ENCODE peak calls at places on chromosomes 13 and 19, in six cellular contexts. V, F, H, C, Y and T are unnamed samples.

GRCh38 chr13:44300895-44301638 is 72.6 kb upstream of the SERP2 start:
- DNase-seq in C (peak; percentile 32), H (peak; percentile 53), V (no peak), Y (no peak), F (no peak), T (peak; percentile 75)

GRCh38 chr19:988510-988909 is 4.4 kb downstream of the WDR18 start:
- DNase-seq in V (no peak), F (no peak), C (no peak), H (no peak), Y (no peak), T (no peak)

GRCh38 chr19:53912653-53913052 is 3.6 kb downstream of the CACNG7 start:
- DNase-seq in F (no peak), C (no peak), V (no peak), Y (no peak), H (no peak), T (no peak)

GRCh38 chr19:31527443-31527842 is 178.2 kb upstream of the TSHZ3 start:
- DNase-seq in F (no peak), H (no peak), V (no peak), C (no peak), Y (no peak), T (no peak)

GRCh38 chr19:1651548-1652394 is 644 bp downstream of the TCF3 start:
- DNase-seq in F (no peak), V (peak; percentile 31), Y (no peak), H (no peak), C (peak; percentile 37), T (peak; percentile 82)

GRCh38 chr19:35099155-35099896 is 16.3 kb upstream of the FXYD3 start:
- DNase-seq in H (no peak), C (no peak), Y (no peak), V (no peak), F (no peak), T (no peak)

GRCh38 chr19:1627194-1627593 is 21.9 kb upstream of the UQCR11 start:
- DNase-seq in C (no peak), Y (no peak), F (no peak), V (no peak), H (no peak), T (no peak)

GRCh38 chr19:34560229-34560628 is 78.7 kb downstream of the WTIP start:
- DNase-seq in Y (no peak), V (no peak), H (no peak), C (no peak), F (no peak), T (no peak)

GRCh38 chr13:38417727-38418126 is 68.1 kb downstream of the UFM1 start:
- DNase-seq in V (no peak), Y (no peak), H (no peak), F (no peak), C (no peak), T (no peak)

GRCh38 chr13:111458739-111459138 is 138.3 kb downstream of the TEX29 start:
- DNase-seq in C (no peak), H (no peak), V (no peak), Y (no peak), F (no peak), T (no peak)

GRCh38 chr19:33688657-33688992 is 66.9 kb downstream of the CHST8 start:
- DNase-seq in H (no peak), C (no peak), F (no peak), Y (no peak), V (no peak), T (no peak)

GRCh38 chr13:108342369-108343289 is 73.1 kb downstream of the TNFSF13B start:
- DNase-seq in V (no peak), H (no peak), F (no peak), C (no peak), Y (no peak), T (no peak)

GRCh38 chr19:14118165-14119051 is 846 bp upstream of the PRKACA start:
- DNase-seq in Y (peak; percentile 30), H (peak; percentile 79), V (no peak), C (peak; percentile 81), F (peak; percentile 81), T (peak; percentile 97)

GRCh38 chr13:20387441-20387971 is 138.2 kb downstream of the CRYL1 start:
- DNase-seq in Y (no peak), C (no peak), F (no peak), H (no peak), V (no peak), T (no peak)

GRCh38 chr19:11179716-11180297 is 17.5 kb downstream of the KANK2 start:
- DNase-seq in H (no peak), F (no peak), C (no peak), V (no peak), Y (peak; percentile 57), T (no peak)

GRCh38 chr13:21478881-21479808 is 20.0 kb upstream of the ZDHHC20 start:
- DNase-seq in H (no peak), Y (peak; percentile 53), C (no peak), F (no peak), V (no peak), T (no peak)

GRCh38 chr19:8302357-8302691 is 5.8 kb downstream of the CD320 start:
- DNase-seq in C (peak; percentile 5), F (peak; percentile 14), H (no peak), V (no peak), Y (no peak), T (peak; percentile 65)

GRCh38 chr13:49308977-49309408 is 61.3 kb downstream of the CDADC1 start:
- DNase-seq in V (no peak), H (no peak), C (peak; percentile 63), Y (no peak), F (no peak), T (peak; percentile 74)

GRCh38 chr19:43476606-43477005 is 11.2 kb upstream of the LYPD3 start:
- DNase-seq in C (no peak), V (no peak), Y (no peak), F (no peak), H (no peak), T (no peak)